ENCODE peak calls at places on chromosome 12, in six cellular contexts. J is SK-N-MC, W is esophagus squamous epithelium, E is mesendoderm, Y is small intestine, I is MM.1S. S is an unnamed sample.

GRCh38 chr12:98745578-98746391 is 100.7 kb downstream of the APAF1 start:
- DNase-seq in J (no peak), Y (no peak), W (no peak), E (no peak), I (no peak), S (no peak)

GRCh38 chr12:92961949-92962348 is 32.9 kb upstream of the EEA1 start:
- DNase-seq in E (peak), Y (no peak), J (no peak), I (no peak), W (no peak), S (no peak)

GRCh38 chr12:68001486-68002466 is 12.5 kb downstream of the IFNG-AS1 start:
- DNase-seq in I (no peak), E (peak), J (no peak), Y (no peak), W (no peak), S (no peak)

GRCh38 chr12:12899530-12900380 is 8.4 kb downstream of the GPRC5A start:
- DNase-seq in E (no peak), W (no peak), Y (no peak), J (no peak), I (no peak), S (no peak)

GRCh38 chr12:50732591-50732990 is 31.3 kb upstream of the ATF1 start:
- DNase-seq in J (no peak), I (no peak), W (no peak), Y (no peak), E (no peak), S (no peak)

GRCh38 chr12:6766651-6767300 is 613 bp downstream of the PTMS start:
- DNase-seq in E (peak), W (no peak), Y (peak), J (no peak), I (peak), S (peak)

GRCh38 chr12:15733136-15733535 is 56.1 kb downstream of the EPS8 start:
- DNase-seq in W (no peak), E (no peak), J (no peak), Y (no peak), I (no peak), S (no peak)

GRCh38 chr12:75706786-75707605 is 195.6 kb upstream of the KRR1 start:
- DNase-seq in W (no peak), Y (no peak), I (no peak), J (peak), E (no peak), S (no peak)

GRCh38 chr12:76006028-76006916 is 25.3 kb downstream of the PHLDA1 start:
- DNase-seq in J (no peak), Y (no peak), W (no peak), I (no peak), E (no peak), S (peak)

GRCh38 chr12:119444462-119445044 is 110.0 kb downstream of the CCDC60 start:
- DNase-seq in I (peak), E (peak), W (no peak), J (peak), Y (peak), S (peak)

GRCh38 chr12:11650697-11651281 is 1.3 kb downstream of the ETV6 start:
- DNase-seq in W (no peak), Y (peak), J (no peak), I (peak), E (no peak), S (no peak)

GRCh38 chr12:106780010-106780625 is 5.6 kb downstream of the RIC8B start:
- DNase-seq in Y (peak), E (peak), I (no peak), J (no peak), W (no peak), S (no peak)

GRCh38 chr12:101935769-101936741 is 58.7 kb downstream of the DRAM1 start:
- DNase-seq in W (no peak), I (peak), Y (no peak), J (peak), E (peak), S (no peak)

GRCh38 chr12:92337128-92337527 is 191.5 kb upstream of the BTG1 start:
- DNase-seq in I (no peak), Y (no peak), E (no peak), W (no peak), J (no peak), S (no peak)

GRCh38 chr12:94297876-94298520 is 149.6 kb downstream of the PLXNC1 start:
- DNase-seq in Y (peak), J (no peak), W (no peak), E (no peak), I (no peak), S (no peak)

GRCh38 chr12:67991158-67991557 is 1.9 kb downstream of the IFNG-AS1 start:
- DNase-seq in I (peak), E (no peak), J (no peak), W (no peak), Y (no peak), S (no peak)

GRCh38 chr12:57840701-57841100 is 5.8 kb downstream of the CTDSP2 start:
- DNase-seq in I (no peak), Y (peak), W (no peak), J (no peak), E (no peak), S (no peak)

GRCh38 chr12:110670161-110670701 is 18.7 kb downstream of the HVCN1 start:
- DNase-seq in J (no peak), W (no peak), I (peak), E (no peak), Y (no peak), S (no peak)

GRCh38 chr12:53595212-53595611 is 31.0 kb downstream of the ATF7 start:
- DNase-seq in E (no peak), W (no peak), Y (peak), J (no peak), I (no peak), S (no peak)

GRCh38 chr12:105944628-105945027 is 194.1 kb downstream of the NUAK1 start:
- DNase-seq in J (no peak), W (no peak), E (no peak), I (no peak), Y (no peak), S (no peak)

GRCh38 chr12:120367252-120367923 is 1.6 kb downstream of the MSI1 start:
- DNase-seq in J (no peak), Y (peak), W (no peak), I (no peak), E (peak), S (peak)

GRCh38 chr12:132638541-132639408 is 20.2 kb downstream of the P2RX2 start:
- DNase-seq in E (peak), I (no peak), J (no peak), W (no peak), Y (peak), S (peak)

GRCh38 chr12:54419088-54419887 is at the start of gene ITGA5:
- DNase-seq in J (no peak), I (no peak), W (no peak), Y (no peak), E (peak), S (peak)

GRCh38 chr12:67366530-67367196 is 97.5 kb downstream of the CAND1 start:
- DNase-seq in I (no peak), Y (no peak), J (no peak), E (no peak), W (no peak), S (no peak)

GRCh38 chr12:116867523-116867922 is 13.7 kb downstream of the HRK start:
- DNase-seq in E (peak), Y (no peak), I (no peak), J (no peak), W (no peak), S (no peak)

GRCh38 chr12:116381744-116382455 is 104.4 kb upstream of the MED13L start:
- DNase-seq in J (no peak), W (no peak), I (no peak), Y (no peak), E (peak), S (peak)

GRCh38 chr12:72642726-72643125 is 370.6 kb downstream of the TRHDE start:
- DNase-seq in W (no peak), I (no peak), E (no peak), Y (no peak), J (no peak), S (no peak)

GRCh38 chr12:12079291-12079690 is 8.6 kb downstream of the BCL2L14 start:
- DNase-seq in J (no peak), W (no peak), E (peak), Y (peak), I (no peak), S (no peak)

DNA sequence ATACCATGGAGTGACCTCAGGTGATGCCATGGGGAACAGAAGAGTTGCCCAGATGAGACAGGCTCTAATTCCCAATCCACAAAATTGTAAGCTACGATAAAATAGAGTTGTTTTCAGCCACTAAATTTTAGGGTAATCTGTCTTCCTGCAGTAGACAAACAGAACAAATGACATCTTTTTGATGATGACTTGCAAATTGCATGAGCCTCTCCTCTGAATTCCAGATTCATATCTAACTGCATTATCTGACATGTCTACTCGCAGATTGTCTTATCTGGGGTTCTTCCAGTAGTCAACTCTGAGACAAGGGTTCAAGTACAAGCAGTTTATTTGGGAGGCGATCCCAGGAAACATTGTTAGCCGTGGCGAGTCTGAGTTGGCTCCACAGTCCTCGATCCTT is 14.4 kb upstream of the ERC1 start:
- DNase-seq in E (no peak), W (no peak), J (no peak), I (no peak), Y (no peak), S (no peak)
- H3K27ac ChIP-seq in E (no peak), W (no peak), J (no peak), I (no peak), Y (no peak), S (no peak)

GRCh38 chr12:47807338-47807737 is 12.4 kb downstream of the HDAC7 start:
- DNase-seq in I (no peak), J (no peak), E (no peak), Y (no peak), W (no peak), S (no peak)
- H3K4me3 ChIP-seq in I (peak), J (no peak), E (no peak), Y (no peak), W (no peak), S (no peak)

GRCh38 chr12:1083888-1084262 is 92.9 kb downstream of the ERC1 start:
- DNase-seq in J (peak), E (peak), Y (peak), I (no peak), W (no peak), S (no peak)
- H3K27ac ChIP-seq in J (peak), E (no peak), Y (no peak), I (no peak), W (peak), S (no peak)

GRCh38 chr12:130158775-130159100 is 3.5 kb upstream of the FZD10 start:
- DNase-seq in I (no peak), W (no peak), E (no peak), J (no peak), Y (no peak), S (no peak)

GRCh38 chr12:130162267-130162666 is at the start of gene FZD10:
- DNase-seq in E (peak), I (no peak), Y (no peak), J (no peak), W (no peak), S (peak)

GRCh38 chr12:130160306-130160705 is 2.0 kb upstream of the FZD10 start:
- DNase-seq in J (no peak), I (no peak), W (no peak), Y (no peak), E (no peak), S (no peak)

GRCh38 chr12:130161261-130162231 is 718 bp upstream of the FZD10 start:
- DNase-seq in J (no peak), E (peak), W (no peak), I (no peak), Y (no peak), S (peak)

DNA sequence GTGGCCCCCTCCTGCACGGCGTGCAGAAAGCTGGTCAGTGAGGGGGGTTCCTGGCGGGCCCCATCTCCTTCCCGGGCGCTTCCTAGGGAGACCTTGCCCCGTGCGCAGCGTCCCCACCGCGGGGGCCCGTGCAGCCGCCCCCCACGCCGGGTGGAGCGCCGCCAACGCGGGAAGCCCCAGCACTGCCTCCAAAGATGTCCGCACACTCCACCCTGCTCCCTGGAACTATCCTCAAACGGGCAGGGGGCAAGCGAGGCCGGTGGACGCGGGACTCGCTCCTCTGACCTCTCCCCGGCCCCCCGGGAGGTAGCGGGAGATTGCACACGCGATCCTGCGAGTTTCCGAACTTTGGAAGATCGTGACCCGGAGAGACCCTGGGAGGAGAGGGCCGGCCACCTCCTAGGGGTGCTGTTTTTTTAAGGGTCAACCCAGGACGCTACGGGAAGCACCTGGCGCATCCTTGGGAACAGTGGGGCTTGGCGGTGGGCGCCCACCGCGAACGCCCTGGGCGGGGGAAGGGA is 1.5 kb upstream of the FZD10 start:
- DNase-seq in W (no peak), J (no peak), Y (no peak), E (no peak), I (no peak), S (no peak)
- H3K4me3 ChIP-seq in W (peak), J (no peak), Y (no peak), E (no peak), I (no peak), S (peak)

DNA sequence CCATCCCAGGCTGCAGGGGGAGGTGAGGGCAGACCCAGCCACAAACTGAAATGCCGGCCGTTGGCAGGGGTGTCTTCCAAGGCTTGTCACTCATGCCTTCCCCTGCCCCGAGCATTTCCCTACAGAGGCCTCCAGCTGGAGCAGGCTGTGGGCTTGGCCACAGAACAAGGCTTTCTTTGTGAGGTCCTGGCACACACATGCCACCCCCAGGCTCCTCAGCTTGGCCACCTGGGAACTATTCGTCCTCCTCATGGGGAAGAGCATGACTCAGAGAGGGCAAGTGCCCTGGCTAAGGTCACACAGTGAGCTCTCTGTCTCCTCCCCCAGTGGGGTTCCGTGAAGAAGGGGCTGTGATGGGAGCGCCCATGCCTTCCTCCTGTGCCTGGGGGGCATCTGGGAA is 21.7 kb downstream of the ABCB9 start:
- DNase-seq in J (no peak), E (no peak), Y (peak), W (no peak), I (no peak), S (no peak)
- H3K27ac ChIP-seq in J (no peak), E (no peak), Y (peak), W (peak), I (no peak), S (no peak)

GRCh38 chr12:111764120-111764821 is 2.5 kb upstream of the ALDH2 start:
- DNase-seq in W (no peak), Y (no peak), I (no peak), J (no peak), E (no peak), S (no peak)

GRCh38 chr12:111767362-111768158 is 827 bp downstream of the ALDH2 start:
- DNase-seq in E (peak), I (no peak), W (no peak), J (no peak), Y (peak), S (no peak)

GRCh38 chr12:111769599-111769998 is 2.9 kb downstream of the ALDH2 start:
- DNase-seq in J (no peak), W (no peak), E (no peak), I (no peak), Y (no peak), S (no peak)

GRCh38 chr12:111766608-111767361 is at the start of gene ALDH2:
- DNase-seq in J (no peak), E (peak), W (no peak), I (no peak), Y (peak), S (no peak)

DNA sequence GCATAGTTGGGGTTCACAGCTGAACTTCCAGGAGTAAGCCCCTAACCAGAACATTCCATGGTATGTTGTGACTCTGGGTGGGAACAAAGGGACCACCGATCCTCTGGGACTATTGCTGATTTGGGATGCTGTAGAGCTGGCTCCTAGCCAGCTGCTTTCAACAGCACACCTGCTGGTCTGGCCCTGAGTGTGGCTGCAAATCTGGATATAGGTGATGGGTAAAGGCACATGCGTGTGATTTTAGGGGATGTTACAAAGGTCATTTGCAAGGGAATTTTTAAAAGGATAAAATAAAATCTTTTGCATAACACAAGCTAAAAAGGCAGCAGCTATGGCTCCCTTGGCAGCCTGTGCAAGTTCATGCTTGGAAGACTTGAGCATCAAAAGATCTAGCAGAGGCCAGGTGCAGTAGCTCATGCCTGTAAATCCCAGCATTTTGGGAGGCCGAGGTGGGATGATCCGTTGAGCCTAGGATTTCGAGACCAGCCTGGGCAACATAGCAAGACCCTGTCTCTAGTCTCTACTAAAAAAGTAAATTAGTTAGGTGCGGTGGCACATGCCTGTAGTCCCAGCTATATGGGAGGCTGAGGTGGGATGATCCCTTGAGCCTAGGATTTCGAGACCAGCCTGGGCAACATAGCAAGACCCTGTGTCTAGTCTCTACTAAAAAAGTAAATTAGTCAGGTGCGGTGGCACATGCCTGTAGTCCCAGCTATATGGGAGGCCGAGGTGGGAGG is 1.6 kb downstream of the ALDH2 start:
- DNase-seq in J (no peak), W (no peak), E (no peak), I (no peak), Y (no peak), S (no peak)
- H3K4me3 ChIP-seq in J (peak), W (peak), E (no peak), I (no peak), Y (no peak), S (no peak)

GRCh38 chr12:118055865-118056773 is 4.9 kb downstream of the WSB2 start:
- DNase-seq in J (no peak), W (no peak), I (no peak), Y (peak), E (no peak), S (no peak)
- H3K27ac ChIP-seq in J (no peak), W (peak), I (no peak), Y (peak), E (no peak), S (no peak)

S was measured in WERI-Rb-1.